ENCODE peak calls at places on chromosomes 7 and 10, in eight cellular contexts. U is heart right ventricle; O is sigmoid colon; A is right atrium auricular region; B is mammary epithelial cell; F is lung; P is psoas muscle; T is CD8-positive, alpha-beta T cell. N is an unnamed sample.
A peak's percentile ranks its signal among the peaks of the same experiment; 100 is the strongest.

GRCh38 chr7:78427209-78427608 is 628.6 kb downstream of the PHTF2 start:
- DNase-seq in B (no peak), U (no peak), O (no peak), A (no peak), T (no peak), P (no peak), F (no peak), N (no peak)

GRCh38 chr7:2719007-2719406 is 31.0 kb downstream of the AMZ1 start:
- DNase-seq in O (no peak), P (no peak), A (no peak), B (no peak), F (no peak), T (peak; percentile 74), U (no peak), N (no peak)

GRCh38 chr10:3043512-3044368 is 23.6 kb upstream of the PFKP start:
- DNase-seq in U (peak; percentile 52), T (peak; percentile 23), F (peak; percentile 61), A (no peak), O (peak; percentile 77), P (peak; percentile 47), B (peak; percentile 56), N (no peak)

GRCh38 chr10:106573106-106573505 is 591.4 kb downstream of the SORCS1 start:
- DNase-seq in A (no peak), T (no peak), B (peak; percentile 20), U (no peak), P (no peak), F (no peak), O (no peak), N (no peak)

GRCh38 chr7:20624666-20625385 is 9.4 kb downstream of the ABCB5 start:
- DNase-seq in T (no peak), F (no peak), P (no peak), B (no peak), A (no peak), O (no peak), U (no peak), N (no peak)

GRCh38 chr7:140261522-140261921 is 84.7 kb upstream of the KDM7A start:
- DNase-seq in O (no peak), P (no peak), A (no peak), F (no peak), B (no peak), T (no peak), U (no peak), N (no peak)

GRCh38 chr7:82464372-82464771 is 20.8 kb upstream of the CACNA2D1 start:
- DNase-seq in B (no peak), F (no peak), P (no peak), O (no peak), T (no peak), A (no peak), U (no peak), N (no peak)

GRCh38 chr10:101817542-101818118 is 614 bp downstream of the OGA start:
- DNase-seq in B (peak; percentile 93), O (peak; percentile 97), U (peak; percentile 90), T (peak; percentile 43), P (peak; percentile 86), A (peak; percentile 87), F (peak; percentile 93), N (peak; percentile 94)

GRCh38 chr10:21496285-21497176 is 29.0 kb downstream of the SKIDA1 start:
- DNase-seq in B (peak; percentile 46), T (peak; percentile 63), P (peak; percentile 48), A (no peak), F (peak; percentile 46), U (peak; percentile 51), O (peak; percentile 74), N (peak; percentile 74)

GRCh38 chr10:60731134-60731883 is 47.0 kb upstream of the CDK1 start:
- DNase-seq in F (no peak), U (no peak), A (no peak), T (no peak), O (no peak), P (no peak), B (peak; percentile 11), N (no peak)

GRCh38 chr7:98774893-98775292 is 94.9 kb downstream of the TMEM130 start:
- DNase-seq in U (no peak), O (no peak), A (no peak), T (no peak), B (no peak), F (no peak), P (no peak), N (no peak)

GRCh38 chr7:98777051-98777450 is 92.8 kb downstream of the TMEM130 start:
- DNase-seq in O (no peak), F (no peak), P (no peak), T (no peak), B (no peak), U (no peak), A (no peak), N (no peak)

GRCh38 chr7:98771519-98772241 is 98.1 kb downstream of the TMEM130 start:
- DNase-seq in T (no peak), P (no peak), O (no peak), F (no peak), A (no peak), B (no peak), U (peak; percentile 26), N (no peak)

GRCh38 chr7:98772242-98772603 is 97.6 kb downstream of the TMEM130 start:
- DNase-seq in A (no peak), F (no peak), P (no peak), O (no peak), B (no peak), U (no peak), T (no peak), N (no peak)
- H3K4me3 ChIP-seq in A (no peak overlapping the region), F (no peak overlapping the region), P (no peak overlapping the region), O (no peak overlapping the region), B (no peak overlapping the region), U (no peak overlapping the region), T (no peak overlapping the region), N (no peak overlapping the region)

GRCh38 chr7:5396542-5396941 is 27.1 kb downstream of the TNRC18 start:
- DNase-seq in O (peak; percentile 77), U (no peak), F (peak; percentile 62), P (no peak), A (no peak), B (peak; percentile 59), T (peak; percentile 69), N (no peak)
- H3K27ac ChIP-seq in O (peak overlapping the region; percentile 79), U (peak overlapping the region; percentile 71), F (peak overlapping the region; percentile 0), P (peak overlapping the region; percentile 74), A (peak overlapping the region; percentile 79), B (peak overlapping the region; percentile 78), T (peak overlapping the region; percentile 84), N (peak overlapping the region; percentile 88)

DNA sequence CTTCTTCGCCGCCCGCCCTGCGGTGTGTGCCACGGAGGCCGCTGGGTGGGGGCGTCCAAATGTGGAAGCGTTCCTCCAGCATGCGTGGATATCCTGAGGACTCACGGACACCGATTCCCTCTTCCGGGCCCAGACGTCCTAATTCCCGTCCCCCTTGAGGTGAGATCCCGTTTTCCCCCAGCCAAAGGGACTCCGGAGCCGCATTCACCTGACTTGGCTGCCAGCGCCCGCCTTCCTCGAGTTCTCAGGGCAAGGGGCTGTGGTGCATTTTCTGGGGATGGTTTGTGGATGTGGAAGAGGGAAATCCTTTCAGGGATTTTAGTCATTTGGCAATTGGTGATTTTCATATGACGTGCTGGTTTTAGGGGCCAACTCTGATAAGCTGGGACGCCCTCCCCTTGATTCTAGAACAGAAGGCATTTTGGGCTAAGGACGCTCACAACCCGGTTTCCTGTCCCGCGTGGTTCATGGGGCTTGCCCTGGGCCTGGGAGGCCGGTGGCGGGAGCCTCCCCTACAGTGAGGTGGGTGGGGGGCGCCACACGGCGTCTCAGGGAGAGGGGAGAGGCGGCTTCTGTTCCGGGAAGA is 165.4 kb downstream of the ACTR3B start:
- DNase-seq in T (no peak), F (no peak), P (no peak), B (no peak), A (no peak), O (no peak), U (no peak), N (no peak)
- H3K4me3 ChIP-seq in T (no peak overlapping the region), F (no peak overlapping the region), P (peak overlapping the region; percentile 50), B (no peak overlapping the region), A (peak overlapping the region; percentile 40), O (peak overlapping the region; percentile 37), U (peak overlapping the region; percentile 45), N (peak overlapping the region; percentile 47)

DNA sequence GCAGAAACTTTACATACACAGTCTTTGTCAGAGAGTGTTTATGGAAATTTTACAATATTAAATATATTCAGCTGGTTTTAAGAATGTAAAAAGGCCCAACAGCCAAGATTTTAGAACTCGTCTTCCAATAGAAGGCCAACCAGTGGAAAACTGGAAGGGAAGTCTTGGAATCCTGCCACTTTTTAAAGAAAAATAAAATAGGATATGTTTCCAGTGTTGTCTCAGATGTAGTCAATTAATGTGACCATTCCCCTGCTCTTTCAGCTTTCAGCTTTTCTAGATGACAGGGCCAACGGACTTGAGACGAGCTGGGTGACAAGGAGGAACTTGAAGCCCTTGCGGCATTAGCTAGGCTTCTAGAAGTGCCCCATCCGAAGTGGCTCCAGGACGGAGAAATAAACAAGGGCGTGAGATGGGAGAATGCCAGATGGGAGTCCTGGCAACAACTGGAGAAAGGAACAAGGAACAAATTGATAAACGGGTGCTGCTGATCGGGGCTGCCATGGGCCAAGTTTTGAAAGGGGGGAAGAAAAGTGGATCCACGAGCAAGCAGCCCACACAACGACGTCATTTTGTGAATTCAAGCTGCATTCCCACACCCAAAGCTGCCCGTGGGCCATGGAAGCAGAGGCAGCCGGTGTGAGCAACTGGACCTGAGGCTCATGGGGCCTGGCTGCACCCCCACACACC is 42.3 kb downstream of the CTBP2 start:
- DNase-seq in B (no peak), T (no peak), U (no peak), O (peak; percentile 77), P (no peak), F (no peak), A (no peak), N (no peak)
- H3K27ac ChIP-seq in B (no peak overlapping the region), T (no peak overlapping the region), U (peak overlapping the region; percentile 61), O (peak overlapping the region; percentile 65), P (peak overlapping the region; percentile 83), F (peak overlapping the region; percentile 24), A (peak overlapping the region; percentile 72), N (peak overlapping the region; percentile 77)

N was measured in coronary artery.